ENCODE peak calls at places on chromosomes 16 and 17, in eight cellular contexts. F is stimulated activated CD8-positive, alpha-beta memory T cell treated with anti-CD3 and anti-CD28 coated beads, Interleukin-12 subunit alpha, Interleukin-12 subunit beta, amount 100 ng/mL, for 4 hours; Z is SHP77; T is HCEC 1CT; H is mesenchymal stem cell; I is mucosa of descending colon; W is effector CD4-positive, alpha-beta T cell; V is AG20443. A is an unnamed sample.

GRCh38 chr16:6258056-6258455 is 1074.6 kb upstream of the RBFOX1 start:
- DNase-seq in H (no peak), T (no peak), Z (no peak), I (no peak), F (no peak), V (no peak), W (no peak), A (no peak)

GRCh38 chr16:55703003-55704001 is 47.5 kb downstream of the SLC6A2 start:
- DNase-seq in F (no peak), Z (peak), I (peak), T (peak), V (peak), W (no peak), H (peak), A (peak)

GRCh38 chr17:48335858-48336500 is 94.0 kb downstream of the SKAP1 start:
- DNase-seq in F (no peak), Z (peak), W (no peak), I (no peak), H (peak), T (peak), V (peak), A (peak)

GRCh38 chr17:65249774-65250173 is 112.6 kb downstream of the RGS9 start:
- DNase-seq in V (no peak), Z (no peak), I (no peak), F (no peak), T (no peak), W (no peak), H (no peak), A (no peak)

GRCh38 chr17:81509048-81509686 is 3.4 kb downstream of the ACTG1 start:
- DNase-seq in W (no peak), H (no peak), F (no peak), I (peak), T (peak), Z (no peak), V (no peak), A (peak)

GRCh38 chr16:55889518-55889917 is 14.3 kb upstream of the CES5A start:
- DNase-seq in H (no peak), Z (no peak), F (no peak), V (no peak), I (no peak), W (no peak), T (no peak), A (no peak)

GRCh38 chr16:71412270-71413160 is 29.3 kb downstream of the TLE7 start:
- DNase-seq in H (peak), T (peak), W (peak), I (peak), V (peak), Z (peak), F (peak), A (peak)

GRCh38 chr16:78515421-78515820 is 416.0 kb downstream of the WWOX start:
- DNase-seq in I (no peak), F (no peak), T (no peak), V (no peak), H (no peak), Z (no peak), W (no peak), A (no peak)

GRCh38 chr17:40345161-40346034 is 19.1 kb downstream of the GJD3 start:
- DNase-seq in W (no peak), H (peak), F (no peak), Z (no peak), I (peak), T (no peak), V (peak), A (peak)

GRCh38 chr17:40563371-40564052 is 1.8 kb downstream of the CCR7 start:
- DNase-seq in Z (no peak), I (no peak), H (no peak), F (no peak), W (no peak), T (no peak), V (no peak), A (no peak)

GRCh38 chr17:75457047-75457654 is 716 bp downstream of the TMEM94 start:
- DNase-seq in T (no peak), V (peak), W (no peak), Z (peak), F (peak), H (peak), I (peak), A (no peak)

GRCh38 chr16:51409001-51409675 is 258.1 kb upstream of the SALL1 start:
- DNase-seq in Z (no peak), V (peak), F (no peak), H (peak), T (peak), W (no peak), I (no peak), A (peak)

GRCh38 chr17:58527949-58528348 is 13.5 kb upstream of the MTMR4 start:
- DNase-seq in H (peak), Z (no peak), W (no peak), V (peak), I (no peak), T (no peak), F (no peak), A (peak)

GRCh38 chr17:65074778-65075250 is 18.3 kb upstream of the GNA13 start:
- DNase-seq in T (no peak), I (peak), H (peak), F (no peak), W (no peak), Z (no peak), V (no peak), A (no peak)

GRCh38 chr16:47016700-47017133 is 43.2 kb upstream of the DNAJA2 start:
- DNase-seq in H (no peak), T (no peak), I (no peak), V (no peak), F (no peak), W (no peak), Z (no peak), A (no peak)

GRCh38 chr17:4719146-4719545 is 8.7 kb downstream of the ARRB2 start:
- DNase-seq in T (no peak), W (no peak), F (no peak), Z (no peak), H (no peak), I (no peak), V (no peak), A (no peak)

GRCh38 chr17:83050651-83051422 is 28.6 kb upstream of the METRNL start:
- DNase-seq in H (no peak), I (peak), Z (no peak), W (no peak), F (no peak), V (no peak), T (no peak), A (no peak)

GRCh38 chr16:89031715-89032659 is 55.0 kb upstream of the CBFA2T3 start:
- DNase-seq in F (peak), T (no peak), V (no peak), W (peak), H (no peak), Z (no peak), I (peak), A (no peak)

GRCh38 chr17:63163158-63163520 is 197.1 kb downstream of the TANC2 start:
- DNase-seq in V (no peak), T (no peak), H (no peak), W (no peak), Z (no peak), F (no peak), I (no peak), A (no peak)

GRCh38 chr16:54135361-54136275 is 151.0 kb downstream of the IRX3 start:
- DNase-seq in I (no peak), W (no peak), V (peak), Z (no peak), F (no peak), T (peak), H (peak), A (peak)

GRCh38 chr16:55543470-55543869 is 23.0 kb upstream of the CAPNS2 start:
- DNase-seq in Z (no peak), I (no peak), W (no peak), V (no peak), F (no peak), H (peak), T (peak), A (peak)

GRCh38 chr17:81302324-81302723 is 7.2 kb upstream of the SLC38A10 start:
- DNase-seq in W (no peak), I (no peak), H (no peak), Z (no peak), F (no peak), T (no peak), V (no peak), A (no peak)

GRCh38 chr17:32289454-32289853 is 23.8 kb downstream of the RHBDL3 start:
- DNase-seq in T (no peak), W (no peak), H (no peak), V (no peak), F (no peak), Z (no peak), I (no peak), A (no peak)

GRCh38 chr17:39927928-39928867 is 666 bp downstream of the LRRC3C start:
- DNase-seq in Z (peak), I (peak), W (no peak), F (no peak), H (peak), T (no peak), V (no peak), A (no peak)

GRCh38 chr17:48261297-48261880 is 153.8 kb downstream of the SNX11 start:
- DNase-seq in F (no peak), I (peak), H (peak), Z (peak), V (peak), W (no peak), T (peak), A (peak)